ENCODE peak calls at places on chromosomes 5 and 9, in six cellular contexts. T is GM23338, S is HCT116, V is lung, C is breast epithelium, I is tibial nerve. Q is an unnamed sample.
A peak's percentile ranks its signal among the peaks of the same experiment; 100 is the strongest.

GRCh38 chr9:15220658-15221310 is 86.2 kb downstream of the TTC39B start:
- DNase-seq in T (no peak), S (no peak), V (no peak), C (no peak), I (no peak), Q (no peak)

GRCh38 chr5:81353189-81353588 is 40.7 kb downstream of the ACOT12 start:
- DNase-seq in T (no peak), S (no peak), V (no peak), C (no peak), I (no peak), Q (no peak)

GRCh38 chr9:129434187-129434586 is 186.7 kb downstream of the C9orf50 start:
- DNase-seq in T (no peak), S (no peak), V (no peak), C (no peak), I (no peak), Q (no peak)

GRCh38 chr5:177509991-177510566 is 453 bp upstream of the DOK3 start:
- DNase-seq in T (no peak), S (no peak), V (no peak), C (no peak), I (no peak), Q (no peak)

GRCh38 chr5:133818031-133818431 is 150.4 kb downstream of the C5orf15 start:
- DNase-seq in T (no peak), S (no peak), V (no peak), C (no peak), I (peak; percentile 59), Q (no peak)

GRCh38 chr5:78776637-78777036 is 128.1 kb upstream of the LHFPL2 start:
- DNase-seq in T (no peak), S (no peak), V (no peak), C (no peak), I (no peak), Q (no peak)

GRCh38 chr9:88681434-88681833 is 146.5 kb downstream of the NXNL2 start:
- DNase-seq in T (no peak), S (no peak), V (no peak), C (no peak), I (no peak), Q (no peak)

GRCh38 chr9:86034863-86035734 is 64.3 kb downstream of the GOLM1 start:
- DNase-seq in T (peak; percentile 83), S (peak; percentile 29), V (no peak), C (no peak), I (no peak), Q (no peak)

GRCh38 chr9:137013571-137013940 is 14.5 kb downstream of the ABCA2 start:
- DNase-seq in T (no peak), S (no peak), V (no peak), C (no peak), I (no peak), Q (no peak)

GRCh38 chr5:159899067-159900049 is 16.9 kb upstream of the ADRA1B start:
- DNase-seq in T (no peak), S (no peak), V (no peak), C (no peak), I (no peak), Q (no peak)

GRCh38 chr9:5578018-5578697 is 50.7 kb upstream of the RIC1 start:
- DNase-seq in T (no peak), S (no peak), V (no peak), C (no peak), I (no peak), Q (no peak)

GRCh38 chr5:112491257-112491656 is 72.2 kb upstream of the EPB41L4A start:
- DNase-seq in T (peak; percentile 67), S (peak; percentile 29), V (no peak), C (no peak), I (no peak), Q (no peak)

GRCh38 chr5:179258001-179258921 is 87.0 kb downstream of the ADAMTS2 start:
- DNase-seq in T (no peak), S (no peak), V (no peak), C (peak; percentile 44), I (no peak), Q (no peak)

GRCh38 chr5:66161356-66161755 is 17.3 kb downstream of the SREK1 start:
- DNase-seq in T (no peak), S (no peak), V (no peak), C (no peak), I (no peak), Q (no peak)

GRCh38 chr5:39209924-39210323 is 9.4 kb downstream of the FYB1 start:
- DNase-seq in T (no peak), S (no peak), V (no peak), C (no peak), I (no peak), Q (no peak)

GRCh38 chr5:132444061-132444460 is 46.5 kb downstream of the IRF1 start:
- DNase-seq in T (no peak), S (no peak), V (no peak), C (no peak), I (no peak), Q (no peak)
- H3K4me1 ChIP-seq in T (peaks cover 14% of the 10 kb centered on the region), S (peaks cover 12% of the 10 kb centered on the region), V (peaks cover 32% of the 10 kb centered on the region), C (peaks cover 36% of the 10 kb centered on the region), I (no peaks in the 10 kb centered on the region), Q (peaks cover 60% of the 10 kb centered on the region)

DNA sequence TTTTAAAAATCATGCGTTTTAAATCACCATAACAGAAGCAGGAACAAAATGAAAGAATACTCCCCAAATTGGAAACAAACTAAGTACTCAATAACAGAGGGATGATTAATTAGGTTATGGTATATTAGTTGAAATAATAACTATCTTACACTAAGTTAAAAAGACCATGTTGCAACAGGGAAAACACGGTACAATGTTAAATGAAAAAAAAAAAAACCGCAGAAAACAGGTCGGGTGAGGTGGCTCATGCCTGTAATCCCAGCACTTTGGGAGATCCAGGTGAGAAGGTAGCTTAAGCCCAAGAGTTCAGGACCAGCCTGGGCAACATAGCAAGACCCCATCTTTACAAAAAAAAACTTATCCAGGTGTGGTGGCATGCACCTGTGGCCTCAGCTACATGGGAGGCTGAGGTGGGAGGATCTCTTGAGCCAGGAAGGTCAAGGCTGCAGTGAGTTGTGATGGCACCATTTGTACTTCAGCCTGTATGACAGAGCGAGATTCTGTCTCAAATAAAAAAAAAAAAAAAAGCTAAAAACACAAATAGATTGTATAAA is 2.4 kb upstream of the PTPN3 start:
- DNase-seq in T (no peak), S (no peak), V (no peak), C (no peak), I (no peak), Q (no peak)
- H3K4me1 ChIP-seq in T (peaks cover 20% of the 10 kb centered on the region), S (peaks cover 21% of the 10 kb centered on the region), V (no peaks in the 10 kb centered on the region), C (peaks cover 4% of the 10 kb centered on the region), I (no peaks in the 10 kb centered on the region), Q (peaks cover 10% of the 10 kb centered on the region)

GRCh38 chr5:74027732-74028338 is 401.8 kb downstream of the ARHGEF28 start:
- DNase-seq in T (no peak), S (no peak), V (no peak), C (no peak), I (no peak), Q (no peak)

GRCh38 chr5:74026310-74026709 is 400.3 kb downstream of the ARHGEF28 start:
- DNase-seq in T (peak; percentile 11), S (no peak), V (no peak), C (no peak), I (no peak), Q (no peak)

GRCh38 chr5:74028976-74029375 is 403.0 kb downstream of the ARHGEF28 start:
- DNase-seq in T (no peak), S (no peak), V (no peak), C (no peak), I (no peak), Q (no peak)

GRCh38 chr5:74030371-74030770 is 404.4 kb downstream of the ARHGEF28 start:
- DNase-seq in T (no peak), S (no peak), V (no peak), C (no peak), I (no peak), Q (no peak)

GRCh38 chr5:74028406-74028805 is 402.4 kb downstream of the ARHGEF28 start:
- DNase-seq in T (no peak), S (peak; percentile 60), V (no peak), C (no peak), I (no peak), Q (no peak)
- H3K4me1 ChIP-seq in T (no peaks in the 10 kb centered on the region), S (peaks cover 8% of the 10 kb centered on the region), V (no peaks in the 10 kb centered on the region), C (no peaks in the 10 kb centered on the region), I (no peaks in the 10 kb centered on the region), Q (no peaks in the 10 kb centered on the region)

DNA sequence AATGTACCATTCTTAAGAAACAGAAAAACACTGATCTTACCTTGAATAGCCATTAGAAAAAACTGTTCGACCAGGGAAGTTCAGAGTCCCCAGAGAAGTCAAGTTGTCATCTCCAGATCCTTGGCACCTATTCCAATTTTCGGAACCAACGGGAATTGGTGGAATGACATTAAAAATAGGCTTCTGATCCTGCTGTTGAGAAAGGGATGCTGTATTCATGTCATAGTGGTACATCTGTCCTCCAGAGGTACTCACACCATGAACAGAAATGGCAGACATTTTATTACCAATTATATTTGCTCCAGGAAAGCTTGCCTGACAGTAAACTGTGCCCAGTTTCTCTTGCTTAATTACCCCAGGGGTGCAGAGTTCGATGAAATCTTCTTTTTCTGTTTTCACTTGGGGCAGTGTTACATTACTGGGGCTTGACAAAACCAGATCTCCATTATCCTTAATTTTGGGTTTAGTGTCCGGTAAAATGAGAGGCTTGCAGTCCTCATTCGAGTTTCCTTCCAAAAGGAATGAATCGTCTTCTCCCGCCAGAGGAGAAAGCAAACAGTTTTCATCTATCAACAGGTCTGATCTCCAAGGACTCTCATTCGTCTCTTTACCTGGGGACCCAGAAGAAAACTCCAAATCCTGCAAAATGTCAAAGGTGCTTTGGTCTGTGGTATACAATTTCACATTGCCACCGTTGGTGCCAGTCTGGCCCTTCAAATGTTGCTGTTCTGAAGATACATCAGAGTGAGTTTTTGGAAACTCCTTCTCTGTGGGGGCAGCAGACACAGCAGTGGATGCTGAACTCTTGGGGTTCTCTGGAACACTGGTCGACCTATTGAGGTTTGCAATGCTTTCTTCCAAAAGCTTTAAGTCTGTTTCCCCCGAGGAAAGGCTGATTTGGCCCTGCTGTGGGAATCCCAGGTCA is 3.6 kb downstream of the NR3C1 start:
- DNase-seq in T (no peak), S (no peak), V (no peak), C (no peak), I (no peak), Q (no peak)
- H3K4me1 ChIP-seq in T (peaks cover 70% of the 10 kb centered on the region), S (peaks cover 8% of the 10 kb centered on the region), V (peaks cover 2% of the 10 kb centered on the region), C (peaks cover under 1% of the 10 kb centered on the region), I (no peaks in the 10 kb centered on the region), Q (peaks cover 72% of the 10 kb centered on the region)

DNA sequence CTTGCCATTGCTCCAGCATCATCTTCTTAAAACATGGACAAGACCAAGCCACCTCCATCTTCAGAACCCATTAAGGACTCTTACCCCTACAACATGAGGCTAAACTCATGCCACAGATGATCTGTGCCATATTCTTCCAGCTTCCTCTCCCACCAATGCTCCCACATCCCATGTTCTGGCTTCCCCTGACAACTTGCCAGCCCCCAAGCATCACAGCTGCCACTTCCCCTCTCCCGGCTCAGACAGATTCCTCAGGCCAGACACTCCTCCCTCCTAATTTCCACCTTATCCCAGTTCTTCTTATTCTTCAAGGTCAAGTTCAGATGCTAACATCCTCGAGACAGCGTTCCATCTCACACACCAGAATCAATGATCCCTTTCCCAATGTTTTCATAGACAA is 57.8 kb downstream of the ANKH start:
- DNase-seq in T (no peak), S (no peak), V (no peak), C (no peak), I (no peak), Q (no peak)
- H3K4me1 ChIP-seq in T (no peaks in the 10 kb centered on the region), S (peaks cover 22% of the 10 kb centered on the region), V (peaks cover 26% of the 10 kb centered on the region), C (no peaks in the 10 kb centered on the region), I (no peaks in the 10 kb centered on the region), Q (peaks cover 35% of the 10 kb centered on the region)

GRCh38 chr5:150780180-150780692 is 1.7 kb downstream of the SMIM3 start:
- DNase-seq in T (no peak), S (no peak), V (no peak), C (no peak), I (peak; percentile 29), Q (no peak)
- H3K4me1 ChIP-seq in T (peaks cover 13% of the 10 kb centered on the region), S (peaks cover 55% of the 10 kb centered on the region), V (peaks cover 18% of the 10 kb centered on the region), C (peaks cover 31% of the 10 kb centered on the region), I (no peaks in the 10 kb centered on the region), Q (peaks cover 67% of the 10 kb centered on the region)

GRCh38 chr5:43051668-43052067 is 11.5 kb upstream of the ANXA2R start:
- DNase-seq in T (no peak), S (no peak), V (no peak), C (no peak), I (no peak), Q (no peak)
- H3K4me1 ChIP-seq in T (no peaks in the 10 kb centered on the region), S (no peaks in the 10 kb centered on the region), V (no peaks in the 10 kb centered on the region), C (no peaks in the 10 kb centered on the region), I (no peaks in the 10 kb centered on the region), Q (peaks cover 9% of the 10 kb centered on the region)